ENCODE peak calls at places on chromosomes 12 and 14, in five cellular contexts. T is HEK293T, K is NT2/D1, F is HepG2, O is H1. P is an unnamed sample.

GRCh38 chr12:29041621-29042020 is 107.5 kb upstream of the FAR2 start:
- DNase-seq in T (peak), K (no peak), F (no peak), O (no peak), P (no peak)

GRCh38 chr12:4154672-4155225 is 118.8 kb upstream of the CCND2 start:
- DNase-seq in T (no peak), K (no peak), F (no peak), O (no peak), P (no peak)

GRCh38 chr12:76025601-76026575 is 5.7 kb downstream of the PHLDA1 start:
- DNase-seq in T (no peak), K (no peak), F (no peak), O (no peak), P (no peak)

GRCh38 chr14:73718742-73719251 is 4.6 kb upstream of the PNMA1 start:
- DNase-seq in T (no peak), K (no peak), F (no peak), O (no peak), P (no peak)

GRCh38 chr12:124428136-124428791 is 133.4 kb downstream of the RFLNA start:
- DNase-seq in T (no peak), K (no peak), F (no peak), O (no peak), P (no peak)

GRCh38 chr14:52553671-52554575 is 1.3 kb downstream of the GPR137C start:
- DNase-seq in T (peak), K (peak), F (peak), O (no peak), P (peak)

GRCh38 chr14:94161979-94162378 is 12.1 kb upstream of the PPP4R4 start:
- DNase-seq in T (no peak), K (no peak), F (no peak), O (no peak), P (no peak)

GRCh38 chr14:59268858-59269257 is 80.4 kb downstream of the DAAM1 start:
- DNase-seq in T (no peak), K (no peak), F (no peak), O (no peak), P (no peak)

GRCh38 chr14:105275267-105275946 is 25.4 kb downstream of the BRF1 start:
- DNase-seq in T (no peak), K (no peak), F (no peak), O (no peak), P (no peak)

GRCh38 chr14:54722791-54723432 is 156.0 kb downstream of the SAMD4A start:
- DNase-seq in T (peak), K (no peak), F (peak), O (no peak), P (no peak)
- TF ChIP-seq SUZ12 in T (no peak), K (no peak), F (no peak), O (no peak), P (no peak)

DNA sequence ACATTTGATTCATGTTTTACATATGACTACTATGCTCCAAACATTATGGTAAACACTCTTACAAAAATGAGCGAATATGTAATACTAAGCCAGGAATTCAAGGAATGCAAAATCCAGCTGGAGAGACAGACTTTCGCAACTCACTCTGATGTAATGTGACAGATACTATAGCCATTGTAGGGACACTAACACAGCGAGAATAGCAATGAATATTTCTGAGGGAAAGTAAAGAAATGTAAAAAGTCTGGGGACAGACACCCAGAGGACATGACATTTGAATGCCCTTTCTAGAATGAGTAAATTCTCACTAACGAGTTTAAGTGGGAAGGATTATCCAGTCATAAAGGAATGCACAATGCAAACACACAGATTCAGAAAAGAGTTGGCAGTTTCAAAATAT is 121.9 kb downstream of the PIK3C2G start:
- DNase-seq in T (no peak), K (peak), F (peak), O (no peak), P (no peak)
- TF ChIP-seq SUZ12 in T (no peak), K (no peak), F (no peak), O (no peak), P (no peak)

GRCh38 chr14:30138517-30138916 is 210.9 kb upstream of the PRKD1 start:
- DNase-seq in T (no peak), K (no peak), F (no peak), O (no peak), P (no peak)

GRCh38 chr14:30143617-30144016 is 216.0 kb upstream of the PRKD1 start:
- DNase-seq in T (no peak), K (no peak), F (no peak), O (no peak), P (no peak)

GRCh38 chr14:30142216-30142615 is 214.6 kb upstream of the PRKD1 start:
- DNase-seq in T (no peak), K (no peak), F (no peak), O (no peak), P (no peak)
- TF ChIP-seq SUZ12 in T (no peak), K (no peak), F (no peak), O (no peak), P (no peak)

GRCh38 chr14:51552768-51553426 is 98.8 kb upstream of the FRMD6 start:
- DNase-seq in T (no peak), K (no peak), F (no peak), O (no peak), P (no peak)
- TF ChIP-seq SUZ12 in T (no peak), K (no peak), F (no peak), O (no peak), P (no peak)

GRCh38 chr12:108570743-108571603 is 8.6 kb downstream of the ISCU start:
- DNase-seq in T (no peak), K (no peak), F (peak), O (no peak), P (no peak)
- TF ChIP-seq SUZ12 in T (no peak), K (no peak), F (no peak), O (no peak), P (no peak)

GRCh38 chr12:25889185-25889584 is 69.3 kb upstream of the RASSF8 start:
- DNase-seq in T (no peak), K (no peak), F (no peak), O (no peak), P (no peak)

DNA sequence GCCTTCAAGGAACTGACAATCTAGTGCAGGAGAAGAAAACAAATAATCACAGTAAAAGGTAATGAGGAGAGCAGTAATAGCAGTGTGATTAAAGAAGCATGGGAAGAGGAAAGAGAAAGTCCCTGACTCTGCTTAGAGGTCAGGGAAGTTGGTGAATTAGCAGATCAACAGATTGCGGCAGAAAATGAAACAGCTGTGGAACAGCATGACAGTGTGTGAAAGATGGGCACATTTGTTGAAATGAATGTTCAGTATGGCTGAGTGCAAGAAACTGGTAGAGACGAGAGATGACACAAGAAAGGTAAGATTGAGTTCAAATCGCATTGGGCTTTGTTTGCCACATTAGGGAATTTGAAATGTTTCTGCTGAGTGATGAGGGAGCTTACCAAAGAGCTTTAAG is 63.7 kb upstream of the RASSF8 start:
- DNase-seq in T (no peak), K (no peak), F (no peak), O (no peak), P (no peak)
- TF ChIP-seq SUZ12 in T (no peak), K (no peak), F (no peak), O (no peak), P (no peak)

GRCh38 chr12:117298191-117298590 is 63.2 kb downstream of the NOS1 start:
- DNase-seq in T (no peak), K (no peak), F (no peak), O (no peak), P (no peak)

GRCh38 chr12:117293510-117293909 is 67.9 kb downstream of the NOS1 start:
- DNase-seq in T (no peak), K (no peak), F (no peak), O (no peak), P (no peak)

GRCh38 chr12:117298648-117299225 is 62.7 kb downstream of the NOS1 start:
- DNase-seq in T (no peak), K (no peak), F (no peak), O (no peak), P (no peak)

GRCh38 chr12:117292688-117293087 is 68.7 kb downstream of the NOS1 start:
- DNase-seq in T (no peak), K (no peak), F (no peak), O (no peak), P (no peak)

DNA sequence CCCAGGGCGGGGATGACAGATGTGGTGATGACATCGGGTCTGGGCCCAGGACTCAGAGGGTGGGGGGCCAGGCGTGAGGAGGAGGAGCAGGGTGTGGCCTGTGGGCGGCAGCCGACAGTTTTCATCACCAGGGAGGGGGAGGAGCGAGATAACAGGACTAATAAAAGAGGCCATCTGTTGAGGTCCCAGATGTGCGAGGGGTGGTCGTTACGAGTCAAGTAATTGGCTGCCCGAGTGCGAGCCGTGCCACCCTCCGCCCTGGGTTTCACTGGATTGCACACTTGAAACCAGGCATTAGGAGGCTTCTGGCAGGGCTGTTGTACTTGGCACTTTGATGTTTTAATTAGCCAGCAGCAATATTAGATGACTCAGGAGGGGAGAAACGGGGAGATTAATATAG is 67.2 kb downstream of the NOS1 start:
- DNase-seq in T (no peak), K (no peak), F (no peak), O (no peak), P (no peak)
- TF ChIP-seq SUZ12 in T (no peak), K (no peak), F (no peak), O (no peak), P (no peak)

GRCh38 chr12:94954029-94954685 is 49.3 kb downstream of the NDUFA12 start:
- DNase-seq in T (no peak), K (no peak), F (no peak), O (no peak), P (no peak)

GRCh38 chr12:94952325-94952724 is 51.2 kb downstream of the NDUFA12 start:
- DNase-seq in T (no peak), K (no peak), F (no peak), O (no peak), P (no peak)

GRCh38 chr12:94951071-94951639 is 52.3 kb downstream of the NDUFA12 start:
- DNase-seq in T (no peak), K (peak), F (no peak), O (no peak), P (no peak)

GRCh38 chr12:94942663-94943062 is 60.8 kb downstream of the NDUFA12 start:
- DNase-seq in T (no peak), K (no peak), F (no peak), O (no peak), P (no peak)

GRCh38 chr12:94948232-94948810 is 55.2 kb downstream of the NDUFA12 start:
- DNase-seq in T (no peak), K (no peak), F (peak), O (no peak), P (no peak)
- TF ChIP-seq SUZ12 in T (no peak), K (no peak), F (no peak), O (no peak), P (no peak)

DNA sequence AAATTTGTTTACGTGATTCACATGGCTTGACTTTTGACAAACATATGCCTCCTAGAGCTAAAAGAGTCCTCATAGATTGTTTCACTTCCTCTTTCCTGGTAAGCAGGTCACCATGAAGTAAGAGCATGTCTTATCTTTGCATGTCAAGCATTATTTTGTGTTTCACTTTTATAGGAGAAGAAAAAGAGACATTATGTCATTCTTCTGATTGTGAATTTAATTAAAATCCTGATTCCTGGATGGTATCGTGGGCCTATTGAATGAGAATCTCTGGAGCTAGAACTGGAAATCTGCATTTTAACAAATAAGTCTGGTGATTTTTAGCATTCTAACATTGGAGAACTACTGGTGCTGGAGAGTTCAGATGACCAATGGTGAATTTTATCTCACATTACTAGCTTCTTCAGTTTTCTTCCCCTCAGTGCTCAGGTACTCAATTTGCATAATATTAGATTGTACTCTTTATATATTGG is 218.6 kb upstream of the ATP2B1 start:
- DNase-seq in T (no peak), K (no peak), F (no peak), O (no peak), P (peak)
- TF ChIP-seq SUZ12 in T (no peak), K (no peak), F (no peak), O (no peak), P (no peak)

P was measured in GM12878.